ENCODE peak calls at places on chromosomes 13 and 19, in seven cellular contexts. H is PC-3, T is OCI-LY7, X is heart left ventricle, V is tibial nerve, D is mammary epithelial cell, M is cardiac muscle cell. I is an unnamed sample. For H3K36me3, the result is how much of the 10 kb centered on the place peaks cover.

GRCh38 chr13:89457977-89458376 is 1786.8 kb downstream of the SLITRK5 start:
- DNase-seq in X (no peak), T (no peak), D (peak), M (peak), V (no peak), H (peak), I (peak)

GRCh38 chr13:32191452-32191998 is 123.6 kb downstream of the ZAR1L start:
- DNase-seq in T (no peak), D (no peak), V (no peak), M (no peak), H (no peak), X (no peak), I (no peak)

GRCh38 chr19:17178291-17178690 is 36.9 kb upstream of the USE1 start:
- DNase-seq in M (no peak), D (no peak), T (no peak), V (no peak), H (no peak), X (no peak), I (no peak)

GRCh38 chr19:507286-508203 is at the start of gene TPGS1:
- DNase-seq in T (peak), D (peak), H (peak), V (peak), X (peak), M (peak), I (no peak)

GRCh38 chr13:65787087-65787486 is 1443.0 kb downstream of the PCDH9 start:
- DNase-seq in T (no peak), D (no peak), H (no peak), V (no peak), X (no peak), M (peak), I (no peak)

GRCh38 chr19:7897289-7897688 is 6.4 kb upstream of the MAP2K7 start:
- DNase-seq in T (no peak), H (no peak), V (no peak), X (no peak), M (no peak), D (no peak), I (no peak)

GRCh38 chr19:6765738-6766356 is 1.4 kb downstream of the SH2D3A start:
- DNase-seq in M (no peak), D (peak), V (no peak), T (peak), X (no peak), H (peak), I (peak)

GRCh38 chr19:48738557-48739399 is 1.6 kb downstream of the RASIP1 start:
- DNase-seq in D (peak), H (peak), M (peak), X (peak), T (peak), V (peak), I (peak)

GRCh38 chr13:101763191-101763590 is 310.7 kb downstream of the ITGBL1 start:
- DNase-seq in X (no peak), T (no peak), D (peak), H (peak), V (no peak), M (no peak), I (no peak)

GRCh38 chr13:77143325-77143907 is 116.5 kb upstream of the FBXL3 start:
- DNase-seq in V (no peak), D (peak), X (no peak), T (no peak), H (peak), M (peak), I (peak)

GRCh38 chr13:74036373-74036772 is 97.8 kb downstream of the KLF12 start:
- DNase-seq in V (no peak), T (no peak), M (no peak), X (no peak), H (peak), D (peak), I (peak)

GRCh38 chr13:98216711-98217110 is 39.6 kb upstream of the RNF113B start:
- DNase-seq in X (no peak), D (no peak), M (no peak), V (no peak), T (no peak), H (no peak), I (no peak)

GRCh38 chr13:23794267-23795161 is 94.7 kb downstream of the MIPEP start:
- DNase-seq in X (no peak), D (peak), H (peak), T (peak), M (peak), V (no peak), I (peak)

GRCh38 chr13:30895773-30896172 is 10.3 kb upstream of the MEDAG start:
- DNase-seq in D (peak), X (peak), H (no peak), T (no peak), M (peak), V (peak), I (peak)

GRCh38 chr13:42392706-42393572 is 121.0 kb downstream of the AKAP11 start:
- DNase-seq in H (no peak), T (no peak), M (no peak), V (no peak), D (no peak), X (no peak), I (no peak)

GRCh38 chr13:23427342-23428182 is 5.9 kb downstream of the SACS start:
- DNase-seq in M (peak), X (peak), D (peak), V (no peak), H (peak), T (no peak), I (peak)

GRCh38 chr13:35768126-35768525 is 291.6 kb upstream of the MAB21L1 start:
- DNase-seq in D (no peak), M (no peak), H (no peak), T (no peak), X (no peak), V (no peak), I (no peak)

GRCh38 chr19:7870571-7871279 is 3.5 kb downstream of the PRR36 start:
- DNase-seq in D (peak), V (no peak), H (peak), T (peak), M (peak), X (peak), I (peak)

GRCh38 chr13:25662516-25662915 is 290.7 kb downstream of the ATP8A2 start:
- DNase-seq in T (no peak), M (no peak), H (no peak), D (no peak), X (no peak), V (no peak), I (no peak)

GRCh38 chr19:55131421-55131820 is 14.0 kb upstream of the PPP1R12C start:
- DNase-seq in M (no peak), T (no peak), D (no peak), X (no peak), H (no peak), V (no peak), I (no peak)

GRCh38 chr13:114279770-114280169 is 1.6 kb upstream of the UPF3A start:
- DNase-seq in D (no peak), X (no peak), T (peak), M (no peak), V (no peak), H (no peak), I (no peak)

GRCh38 chr13:41401371-41401770 is 56.0 kb upstream of the RGCC start:
- DNase-seq in D (no peak), X (no peak), V (no peak), T (peak), M (no peak), H (peak), I (no peak)

GRCh38 chr13:107450931-107451330 is 764.4 kb downstream of the LIG4 start:
- DNase-seq in X (peak), V (peak), M (peak), H (peak), T (no peak), D (no peak), I (no peak)

GRCh38 chr19:8331263-8331840 is 10.1 kb downstream of the RPS28 start:
- DNase-seq in X (no peak), T (no peak), M (no peak), D (no peak), H (no peak), V (no peak), I (no peak)

GRCh38 chr19:39146686-39147450 is 21.3 kb downstream of the PAK4 start:
- DNase-seq in X (no peak), T (no peak), M (no peak), V (no peak), D (no peak), H (no peak), I (no peak)

GRCh38 chr13:52085416-52085815 is 43.5 kb downstream of the NEK5 start:
- DNase-seq in H (no peak), V (no peak), M (peak), X (no peak), T (no peak), D (peak), I (peak)

GRCh38 chr13:99051768-99052455 is 74.0 kb upstream of the DOCK9 start:
- DNase-seq in D (no peak), X (no peak), T (peak), M (no peak), H (no peak), V (no peak), I (no peak)

GRCh38 chr19:54727562-54727961 is 3.3 kb downstream of the KIR3DL3 start:
- DNase-seq in T (no peak), D (no peak), H (no peak), X (no peak), V (no peak), M (no peak), I (no peak)

GRCh38 chr13:77584111-77584510 is 48.6 kb downstream of the SCEL start:
- DNase-seq in D (peak), V (no peak), M (no peak), H (no peak), T (no peak), X (no peak), I (no peak)

GRCh38 chr13:100645382-100645781 is 29.2 kb downstream of the TMTC4 start:
- DNase-seq in M (no peak), H (no peak), V (no peak), X (no peak), T (no peak), D (no peak), I (no peak)

GRCh38 chr19:47369923-47370625 is 21.0 kb downstream of the DHX34 start:
- DNase-seq in D (no peak), H (no peak), T (no peak), V (no peak), M (peak), X (no peak), I (peak)

GRCh38 chr19:40989453-40989852 is 1.6 kb upstream of the CYP2B6 start:
- DNase-seq in V (no peak), D (no peak), T (no peak), X (no peak), M (no peak), H (no peak), I (no peak)

GRCh38 chr13:53520132-53520531 is 491.5 kb downstream of the OLFM4 start:
- DNase-seq in H (no peak), V (no peak), X (no peak), T (no peak), D (no peak), M (no peak), I (no peak)

GRCh38 chr13:92074658-92075057 is 676.2 kb downstream of the GPC5 start:
- DNase-seq in T (peak), D (no peak), V (no peak), X (no peak), M (peak), H (peak), I (peak)
- TF ChIP-seq CTCF in T (no peak), D (peak), V (no peak), X (peak), M (peak), H (peak), I (no peak)

DNA sequence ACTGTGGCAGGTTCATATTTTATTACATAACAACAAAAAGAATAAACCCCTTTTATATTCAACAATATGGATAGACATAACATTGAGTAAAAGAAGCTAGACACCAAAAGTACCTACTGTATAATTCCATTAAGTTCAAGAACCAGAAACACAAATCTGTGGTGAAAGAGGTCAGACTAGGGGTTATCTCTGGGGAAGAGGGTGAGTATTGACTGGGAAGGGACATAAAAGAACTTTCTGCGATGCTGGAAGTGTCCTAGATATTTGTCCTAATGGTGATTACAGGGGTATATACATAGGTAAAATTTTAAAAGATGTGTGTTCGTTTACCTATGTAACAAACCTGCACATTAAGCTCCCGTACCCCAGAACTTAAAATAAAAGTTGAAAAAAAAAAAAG is 103.0 kb downstream of the SUCLA2 start:
- DNase-seq in M (no peak), H (no peak), V (no peak), D (no peak), T (no peak), X (no peak), I (no peak)
- H3K36me3 ChIP-seq in M (under half), H (under half), V (under half), D (under half), T (under half), X (under half), I (under half)

GRCh38 chr19:11257827-11258380 is 4.4 kb downstream of the DOCK6 start:
- DNase-seq in T (no peak), X (no peak), H (no peak), V (no peak), M (peak), D (no peak), I (peak)
- H3K4me3 ChIP-seq in T (no peak), X (no peak), H (no peak), V (no peak), M (no peak), D (no peak), I (no peak)

DNA sequence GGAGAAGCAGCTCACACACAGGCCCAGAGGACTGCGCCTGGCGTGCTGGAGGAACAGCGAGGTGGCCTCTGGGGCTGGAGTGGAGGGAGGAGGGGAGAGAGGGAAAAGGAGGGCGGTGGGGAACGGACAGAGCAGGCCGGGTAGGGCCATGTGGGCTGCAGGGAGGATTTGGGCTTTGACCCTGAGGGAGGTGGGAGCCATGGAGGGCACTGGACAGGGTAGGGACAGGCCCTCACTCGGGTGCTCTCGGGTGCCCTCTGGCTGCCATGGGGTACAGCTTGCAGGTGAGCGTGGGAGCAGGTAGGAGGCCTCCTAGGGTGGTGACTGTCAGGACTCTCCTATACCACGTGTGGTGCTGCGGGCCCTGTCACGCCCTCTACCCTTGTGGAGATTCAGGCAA is 22.8 kb downstream of the PLIN4 start:
- DNase-seq in H (no peak), X (no peak), V (no peak), D (peak), T (peak), M (no peak), I (peak)
- TF ChIP-seq CTCF in H (peak), X (no peak), V (no peak), D (peak), T (peak), M (no peak), I (peak)

DNA sequence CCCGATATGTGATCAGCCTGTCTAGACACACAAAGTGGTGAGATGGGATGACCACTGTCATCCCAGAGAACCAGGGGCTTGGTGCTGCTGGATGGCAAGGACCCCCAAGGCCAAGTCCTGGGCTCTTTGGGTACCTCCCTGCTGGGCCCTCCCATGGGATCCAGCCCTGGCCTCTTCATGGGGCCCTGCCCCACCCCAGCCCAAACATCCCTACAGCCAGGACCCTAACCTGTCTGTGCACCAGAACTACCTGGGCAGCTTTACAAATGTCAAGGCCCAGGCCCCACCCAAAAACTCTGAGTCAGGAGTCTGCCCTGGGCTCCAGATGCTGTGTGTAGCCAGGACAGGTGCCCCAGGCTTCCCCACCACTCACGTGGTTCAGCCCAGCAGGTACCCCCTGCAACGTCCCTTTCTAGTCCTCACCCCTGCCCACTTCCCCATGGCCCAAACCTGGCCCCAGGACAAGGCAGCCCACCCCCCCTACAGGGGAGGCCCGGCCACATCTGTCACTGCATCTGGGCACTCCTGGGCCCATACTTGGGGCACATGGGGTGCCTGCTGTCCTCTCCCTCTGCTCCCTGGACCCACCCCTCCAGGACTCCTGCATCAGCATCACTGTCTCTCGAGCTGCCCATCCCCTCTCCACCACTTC is 233.5 kb downstream of the TUBA3C start:
- DNase-seq in T (no peak), M (no peak), H (no peak), X (no peak), V (no peak), D (no peak), I (no peak)
- H3K36me3 ChIP-seq in T (under half), M (under half), H (under half), X (under half), V (under half), D (under half), I (under half)

DNA sequence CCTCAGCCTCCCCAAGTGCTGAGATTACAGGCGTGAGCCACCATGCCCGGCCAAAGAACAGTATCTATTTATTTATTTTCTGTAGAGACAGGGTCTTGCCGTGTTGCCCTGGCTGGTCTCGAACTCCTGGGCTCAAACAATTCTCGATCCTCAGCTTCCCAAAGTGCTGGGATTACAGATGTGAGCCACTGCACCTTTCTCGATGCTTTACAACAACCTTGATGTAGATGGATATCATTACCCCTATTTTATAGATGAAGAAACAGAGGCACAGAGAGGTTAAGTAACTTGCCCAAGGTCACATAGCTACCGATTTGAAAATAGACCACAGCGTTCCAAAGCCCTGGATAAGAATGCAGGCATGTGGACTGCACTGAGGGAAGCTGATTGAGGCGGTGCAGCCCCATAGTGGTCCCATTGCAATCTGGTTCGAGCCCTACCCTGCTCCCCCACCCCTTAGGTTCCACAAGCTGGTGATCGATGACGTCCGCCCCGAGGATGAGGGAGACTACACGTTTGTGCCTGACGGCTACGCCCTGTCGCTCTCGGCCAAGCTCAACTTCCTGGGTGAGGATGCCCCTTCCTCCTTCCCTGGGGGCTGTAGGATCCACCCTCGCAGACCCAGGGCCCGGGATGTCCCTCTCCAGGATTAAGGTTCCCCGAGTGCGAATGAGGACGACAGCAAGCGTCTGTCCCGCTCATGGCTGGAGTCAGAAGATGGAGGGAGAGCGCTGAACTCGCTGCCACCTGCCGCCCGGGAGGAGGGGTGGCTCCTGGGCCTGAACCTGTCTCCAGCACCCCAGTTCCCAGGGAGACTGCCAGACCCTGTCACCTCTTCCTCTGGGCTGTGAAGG is 17.9 kb downstream of the MYBPC2 start:
- DNase-seq in T (no peak), D (no peak), H (no peak), X (no peak), M (no peak), V (no peak), I (no peak)
- H3K4me3 ChIP-seq in T (no peak), D (no peak), H (no peak), X (no peak), M (no peak), V (no peak), I (no peak)

DNA sequence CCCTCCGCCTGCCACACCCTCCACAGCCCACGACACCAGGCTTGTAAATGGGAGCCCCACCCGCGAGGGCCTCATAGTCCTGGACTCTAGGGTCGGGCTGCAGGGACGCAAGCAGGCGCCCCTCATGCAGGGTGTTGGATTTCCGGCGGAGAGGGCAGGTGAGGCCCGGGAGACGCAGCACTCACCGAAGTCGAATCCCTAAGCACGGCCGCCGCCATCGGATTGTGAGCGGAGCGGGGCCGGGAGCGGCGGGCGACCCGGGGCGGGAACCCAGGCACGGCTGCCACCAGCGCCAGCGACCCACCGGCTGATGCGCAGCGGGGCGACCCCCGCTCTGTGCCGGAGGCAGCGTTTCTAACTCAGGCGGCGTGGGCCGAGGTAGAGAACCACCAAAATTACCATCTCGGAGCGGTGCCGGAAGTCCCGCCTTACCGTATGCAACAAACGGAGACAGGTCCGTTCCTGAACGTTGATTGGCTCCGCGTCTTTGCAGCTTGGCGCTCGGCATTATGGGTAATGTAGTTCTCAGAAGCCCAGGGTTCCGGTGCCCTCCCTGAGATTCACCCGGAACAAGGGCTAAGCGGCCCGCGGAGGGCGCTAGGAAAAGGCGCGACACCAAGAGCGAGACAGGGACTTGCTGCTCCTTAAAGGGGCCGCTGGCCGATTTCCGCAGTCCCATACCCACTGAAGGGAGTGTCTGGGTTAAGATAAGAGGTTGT is at the start of gene ZNF416:
- DNase-seq in V (peak), H (peak), X (peak), T (peak), D (peak), M (peak), I (peak)
- TF ChIP-seq CTCF in V (peak), H (peak), X (no peak), T (peak), D (peak), M (peak), I (peak)

DNA sequence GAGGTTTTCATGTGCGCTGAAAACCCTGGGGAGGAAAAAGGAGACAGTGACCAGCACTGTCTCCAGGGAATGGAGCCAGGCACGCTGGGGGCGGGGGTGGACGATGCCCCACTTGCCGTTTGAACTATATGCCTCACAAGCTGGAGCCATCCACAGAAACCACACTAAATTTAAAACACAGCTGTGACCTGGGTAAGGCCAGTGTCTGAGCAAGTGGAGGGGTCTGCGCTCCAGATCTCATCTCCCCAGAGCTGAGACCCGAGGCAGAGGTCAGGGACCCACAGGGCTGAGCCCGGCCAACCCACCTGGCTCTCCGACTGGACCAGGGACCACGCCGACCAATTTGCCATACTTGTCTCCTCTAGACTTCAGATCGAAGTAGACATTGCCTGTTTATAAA is 23.2 kb downstream of the CARS2 start:
- DNase-seq in H (no peak), T (no peak), X (no peak), V (no peak), D (no peak), M (no peak), I (no peak)
- H3K36me3 ChIP-seq in H (under half), T (half or more), X (under half), V (half or more), D (under half), M (under half), I (under half)

I was measured in bronchial epithelial cell.